ENCODE peak calls at places on chromosomes 2 and 18, in nine cellular contexts. One of them, this sample, is unnamed. For H3K4me1, the result is how much of the 10 kb centered on the place peaks cover.

GRCh38 chr2:38632018-38632417 is 29.3 kb upstream of the HNRNPLL start:
- DNase-seq in A549: no peak
- DNase-seq in upper lobe of left lung: no peak
- DNase-seq in PC-9: no peak
- DNase-seq in A673: no peak
- DNase-seq in CD4-positive, alpha-beta memory T cell: no peak
- DNase-seq in fibroblast of lung: no peak
- DNase-seq in mucosa of descending colon: no peak
- DNase-seq in Peyer's patch: no peak
- DNase-seq in this sample: no peak

GRCh38 chr2:201116115-201116958 is at the start of gene CFLAR:
- DNase-seq in upper lobe of left lung: peak
- DNase-seq in fibroblast of lung: peak
- DNase-seq in PC-9: peak
- DNase-seq in A673: peak
- DNase-seq in A549: peak
- DNase-seq in mucosa of descending colon: peak
- DNase-seq in Peyer's patch: peak
- DNase-seq in CD4-positive, alpha-beta memory T cell: peak
- DNase-seq in this sample: peak

GRCh38 chr2:159744363-159744762 is 32.1 kb downstream of the MARCHF7 start:
- DNase-seq in PC-9: no peak
- DNase-seq in CD4-positive, alpha-beta memory T cell: no peak
- DNase-seq in A549: peak
- DNase-seq in A673: peak
- DNase-seq in Peyer's patch: no peak
- DNase-seq in fibroblast of lung: peak
- DNase-seq in mucosa of descending colon: no peak
- DNase-seq in upper lobe of left lung: no peak
- DNase-seq in this sample: no peak

GRCh38 chr2:149330127-149331022 is at the start of gene LYPD6:
- DNase-seq in Peyer's patch: peak
- DNase-seq in mucosa of descending colon: peak
- DNase-seq in upper lobe of left lung: peak
- DNase-seq in A549: peak
- DNase-seq in CD4-positive, alpha-beta memory T cell: no peak
- DNase-seq in PC-9: peak
- DNase-seq in A673: peak
- DNase-seq in fibroblast of lung: peak
- DNase-seq in this sample: peak

GRCh38 chr2:15485949-15486348 is 75.2 kb downstream of the NBAS start:
- DNase-seq in fibroblast of lung: no peak
- DNase-seq in upper lobe of left lung: no peak
- DNase-seq in CD4-positive, alpha-beta memory T cell: no peak
- DNase-seq in mucosa of descending colon: no peak
- DNase-seq in A549: no peak
- DNase-seq in PC-9: no peak
- DNase-seq in Peyer's patch: no peak
- DNase-seq in A673: no peak
- DNase-seq in this sample: no peak

GRCh38 chr2:28652217-28652616 is 99.4 kb upstream of the PPP1CB start:
- DNase-seq in mucosa of descending colon: no peak
- DNase-seq in A549: no peak
- DNase-seq in A673: no peak
- DNase-seq in fibroblast of lung: peak
- DNase-seq in upper lobe of left lung: no peak
- DNase-seq in PC-9: peak
- DNase-seq in CD4-positive, alpha-beta memory T cell: no peak
- DNase-seq in Peyer's patch: no peak
- DNase-seq in this sample: no peak

GRCh38 chr2:128638741-128639477 is 320.2 kb upstream of the HS6ST1 start:
- DNase-seq in Peyer's patch: peak
- DNase-seq in CD4-positive, alpha-beta memory T cell: no peak
- DNase-seq in fibroblast of lung: peak
- DNase-seq in A549: no peak
- DNase-seq in A673: peak
- DNase-seq in upper lobe of left lung: peak
- DNase-seq in PC-9: peak
- DNase-seq in mucosa of descending colon: no peak
- DNase-seq in this sample: no peak

GRCh38 chr18:9000736-9001135 is 101.8 kb upstream of the NDUFV2 start:
- DNase-seq in Peyer's patch: no peak
- DNase-seq in PC-9: no peak
- DNase-seq in CD4-positive, alpha-beta memory T cell: no peak
- DNase-seq in A673: no peak
- DNase-seq in mucosa of descending colon: no peak
- DNase-seq in upper lobe of left lung: no peak
- DNase-seq in A549: no peak
- DNase-seq in fibroblast of lung: no peak
- DNase-seq in this sample: no peak

GRCh38 chr2:70418514-70418913 is 116.6 kb upstream of the FAM136A start:
- DNase-seq in A549: no peak
- DNase-seq in Peyer's patch: no peak
- DNase-seq in A673: no peak
- DNase-seq in CD4-positive, alpha-beta memory T cell: no peak
- DNase-seq in PC-9: no peak
- DNase-seq in fibroblast of lung: no peak
- DNase-seq in mucosa of descending colon: no peak
- DNase-seq in upper lobe of left lung: no peak
- DNase-seq in this sample: no peak

GRCh38 chr18:36724591-36725001 is 104.2 kb downstream of the TPGS2 start:
- DNase-seq in mucosa of descending colon: peak
- DNase-seq in fibroblast of lung: peak
- DNase-seq in CD4-positive, alpha-beta memory T cell: no peak
- DNase-seq in PC-9: no peak
- DNase-seq in Peyer's patch: no peak
- DNase-seq in A673: no peak
- DNase-seq in upper lobe of left lung: no peak
- DNase-seq in A549: no peak
- DNase-seq in this sample: peak

GRCh38 chr2:239831272-239831731 is 193.8 kb downstream of the NDUFA10 start:
- DNase-seq in PC-9: no peak
- DNase-seq in A549: no peak
- DNase-seq in CD4-positive, alpha-beta memory T cell: no peak
- DNase-seq in A673: no peak
- DNase-seq in fibroblast of lung: no peak
- DNase-seq in upper lobe of left lung: no peak
- DNase-seq in Peyer's patch: peak
- DNase-seq in mucosa of descending colon: no peak
- DNase-seq in this sample: no peak

GRCh38 chr2:209411718-209412117 is 12.1 kb upstream of the MAP2 start:
- DNase-seq in A673: no peak
- DNase-seq in mucosa of descending colon: no peak
- DNase-seq in PC-9: no peak
- DNase-seq in Peyer's patch: no peak
- DNase-seq in fibroblast of lung: no peak
- DNase-seq in CD4-positive, alpha-beta memory T cell: no peak
- DNase-seq in upper lobe of left lung: no peak
- DNase-seq in A549: no peak
- DNase-seq in this sample: no peak

GRCh38 chr2:150994041-150994440 is 267.6 kb downstream of the RBM43 start:
- DNase-seq in Peyer's patch: no peak
- DNase-seq in CD4-positive, alpha-beta memory T cell: no peak
- DNase-seq in A673: no peak
- DNase-seq in fibroblast of lung: no peak
- DNase-seq in PC-9: no peak
- DNase-seq in upper lobe of left lung: no peak
- DNase-seq in A549: no peak
- DNase-seq in mucosa of descending colon: no peak
- DNase-seq in this sample: no peak

GRCh38 chr2:108583903-108584520 is 49.7 kb downstream of the LIMS1 start:
- DNase-seq in upper lobe of left lung: peak
- DNase-seq in Peyer's patch: peak
- DNase-seq in CD4-positive, alpha-beta memory T cell: peak
- DNase-seq in mucosa of descending colon: peak
- DNase-seq in fibroblast of lung: peak
- DNase-seq in PC-9: peak
- DNase-seq in A673: peak
- DNase-seq in A549: peak
- DNase-seq in this sample: peak

GRCh38 chr2:172279843-172280242 is 147.5 kb upstream of the ITGA6 start:
- DNase-seq in upper lobe of left lung: no peak
- DNase-seq in fibroblast of lung: no peak
- DNase-seq in PC-9: peak
- DNase-seq in Peyer's patch: no peak
- DNase-seq in A549: no peak
- DNase-seq in A673: no peak
- DNase-seq in CD4-positive, alpha-beta memory T cell: no peak
- DNase-seq in mucosa of descending colon: no peak
- DNase-seq in this sample: no peak

GRCh38 chr18:9103488-9103887 is 989 bp downstream of the NDUFV2 start:
- DNase-seq in fibroblast of lung: no peak
- DNase-seq in Peyer's patch: no peak
- DNase-seq in CD4-positive, alpha-beta memory T cell: peak
- DNase-seq in A673: no peak
- DNase-seq in mucosa of descending colon: no peak
- DNase-seq in upper lobe of left lung: no peak
- DNase-seq in A549: no peak
- DNase-seq in PC-9: peak
- DNase-seq in this sample: no peak

GRCh38 chr2:59888015-59888414 is 665.4 kb downstream of the BCL11A start:
- DNase-seq in A673: no peak
- DNase-seq in A549: no peak
- DNase-seq in CD4-positive, alpha-beta memory T cell: peak
- DNase-seq in PC-9: no peak
- DNase-seq in fibroblast of lung: no peak
- DNase-seq in Peyer's patch: peak
- DNase-seq in upper lobe of left lung: no peak
- DNase-seq in mucosa of descending colon: peak
- DNase-seq in this sample: no peak
- H3K4me3 ChIP-seq in A673: no peak
- H3K4me3 ChIP-seq in A549: no peak
- H3K4me3 ChIP-seq in CD4-positive, alpha-beta memory T cell: no peak
- H3K4me3 ChIP-seq in PC-9: no peak
- H3K4me3 ChIP-seq in fibroblast of lung: no peak
- H3K4me3 ChIP-seq in Peyer's patch: no peak
- H3K4me3 ChIP-seq in upper lobe of left lung: no peak
- H3K4me3 ChIP-seq in mucosa of descending colon: no peak
- H3K4me3 ChIP-seq in this sample: no peak

DNA sequence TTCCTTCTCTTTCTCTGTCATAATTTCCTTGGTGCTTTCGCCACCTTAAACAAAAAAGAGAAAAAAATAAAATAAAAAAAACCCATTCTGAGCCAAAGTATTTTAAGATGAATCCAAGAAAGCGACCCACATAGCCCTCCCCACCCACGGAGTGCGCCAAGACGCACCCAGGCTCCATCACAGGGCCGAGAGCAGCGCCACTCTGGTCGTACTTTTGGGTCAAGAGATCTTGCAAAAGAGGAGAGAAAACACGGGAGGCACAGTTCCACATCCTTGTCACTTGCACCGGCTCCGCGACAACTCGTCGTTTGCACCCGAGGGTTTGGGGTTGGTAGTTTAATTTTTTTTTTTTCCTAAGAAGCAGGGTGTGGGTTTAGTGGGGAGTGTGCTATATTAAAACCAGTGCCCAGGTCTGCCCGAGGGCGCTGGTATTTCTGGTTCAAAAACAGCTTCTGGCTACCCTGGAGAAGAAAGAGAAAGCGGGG is 1.7 kb upstream of the SP9 start:
- DNase-seq in fibroblast of lung: no peak
- DNase-seq in A673: no peak
- DNase-seq in mucosa of descending colon: no peak
- DNase-seq in upper lobe of left lung: no peak
- DNase-seq in PC-9: no peak
- DNase-seq in A549: peak
- DNase-seq in Peyer's patch: no peak
- DNase-seq in CD4-positive, alpha-beta memory T cell: no peak
- DNase-seq in this sample: no peak
- H3K4me1 ChIP-seq in fibroblast of lung: under half
- H3K4me1 ChIP-seq in A673: under half
- H3K4me1 ChIP-seq in mucosa of descending colon: under half
- H3K4me1 ChIP-seq in upper lobe of left lung: half or more
- H3K4me1 ChIP-seq in PC-9: under half
- H3K4me1 ChIP-seq in A549: under half
- H3K4me1 ChIP-seq in Peyer's patch: under half
- H3K4me1 ChIP-seq in CD4-positive, alpha-beta memory T cell: half or more
- H3K4me1 ChIP-seq in this sample: under half

GRCh38 chr2:68687018-68687417 is 43.6 kb downstream of the PROKR1 start:
- DNase-seq in upper lobe of left lung: no peak
- DNase-seq in fibroblast of lung: no peak
- DNase-seq in mucosa of descending colon: no peak
- DNase-seq in A673: no peak
- DNase-seq in Peyer's patch: no peak
- DNase-seq in CD4-positive, alpha-beta memory T cell: no peak
- DNase-seq in PC-9: no peak
- DNase-seq in A549: no peak
- DNase-seq in this sample: no peak

GRCh38 chr2:68692511-68692910 is 42.1 kb upstream of the ARHGAP25 start:
- DNase-seq in upper lobe of left lung: peak
- DNase-seq in A549: no peak
- DNase-seq in Peyer's patch: no peak
- DNase-seq in A673: no peak
- DNase-seq in PC-9: no peak
- DNase-seq in CD4-positive, alpha-beta memory T cell: no peak
- DNase-seq in mucosa of descending colon: no peak
- DNase-seq in fibroblast of lung: no peak
- DNase-seq in this sample: no peak

GRCh38 chr2:68693947-68694346 is 40.7 kb upstream of the ARHGAP25 start:
- DNase-seq in PC-9: no peak
- DNase-seq in A549: no peak
- DNase-seq in CD4-positive, alpha-beta memory T cell: no peak
- DNase-seq in Peyer's patch: no peak
- DNase-seq in A673: peak
- DNase-seq in upper lobe of left lung: no peak
- DNase-seq in fibroblast of lung: no peak
- DNase-seq in mucosa of descending colon: no peak
- DNase-seq in this sample: no peak

GRCh38 chr2:68689553-68690537 is 44.8 kb upstream of the ARHGAP25 start:
- DNase-seq in mucosa of descending colon: no peak
- DNase-seq in Peyer's patch: no peak
- DNase-seq in A673: peak
- DNase-seq in CD4-positive, alpha-beta memory T cell: no peak
- DNase-seq in A549: no peak
- DNase-seq in PC-9: no peak
- DNase-seq in fibroblast of lung: no peak
- DNase-seq in upper lobe of left lung: peak
- DNase-seq in this sample: no peak

DNA sequence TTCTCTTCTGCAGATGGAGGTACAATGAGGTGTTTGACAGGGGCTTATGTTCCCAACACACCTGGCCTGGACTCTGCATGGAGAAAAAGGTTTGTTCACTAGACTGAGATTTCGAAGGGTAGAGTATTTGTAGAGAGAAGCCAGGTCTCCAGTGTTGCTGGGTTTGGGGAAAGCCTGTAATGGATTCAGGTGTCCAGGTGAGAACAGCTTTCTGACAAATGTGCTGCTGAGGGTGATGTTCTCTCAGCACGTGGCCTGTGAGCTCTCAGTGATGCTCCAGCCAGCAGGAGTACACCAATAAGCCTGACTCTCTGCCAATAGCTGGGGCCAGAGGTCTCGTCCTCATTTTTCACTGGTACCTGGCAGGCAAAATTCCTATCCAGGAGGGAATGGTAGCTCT is 43.8 kb upstream of the ARHGAP25 start:
- DNase-seq in CD4-positive, alpha-beta memory T cell: no peak
- DNase-seq in Peyer's patch: no peak
- DNase-seq in PC-9: no peak
- DNase-seq in fibroblast of lung: no peak
- DNase-seq in A673: no peak
- DNase-seq in upper lobe of left lung: no peak
- DNase-seq in mucosa of descending colon: no peak
- DNase-seq in A549: no peak
- DNase-seq in this sample: no peak
- H3K4me3 ChIP-seq in CD4-positive, alpha-beta memory T cell: no peak
- H3K4me3 ChIP-seq in Peyer's patch: no peak
- H3K4me3 ChIP-seq in PC-9: no peak
- H3K4me3 ChIP-seq in fibroblast of lung: no peak
- H3K4me3 ChIP-seq in A673: no peak
- H3K4me3 ChIP-seq in upper lobe of left lung: no peak
- H3K4me3 ChIP-seq in mucosa of descending colon: no peak
- H3K4me3 ChIP-seq in A549: no peak
- H3K4me3 ChIP-seq in this sample: no peak

GRCh38 chr2:65227035-65227470 is 578 bp upstream of the ACTR2 start:
- DNase-seq in fibroblast of lung: peak
- DNase-seq in upper lobe of left lung: peak
- DNase-seq in A549: peak
- DNase-seq in A673: peak
- DNase-seq in Peyer's patch: no peak
- DNase-seq in mucosa of descending colon: peak
- DNase-seq in PC-9: peak
- DNase-seq in CD4-positive, alpha-beta memory T cell: no peak
- DNase-seq in this sample: no peak
- H3K4me1 ChIP-seq in fibroblast of lung: under half
- H3K4me1 ChIP-seq in upper lobe of left lung: under half
- H3K4me1 ChIP-seq in A549: under half
- H3K4me1 ChIP-seq in A673: under half
- H3K4me1 ChIP-seq in Peyer's patch: under half
- H3K4me1 ChIP-seq in mucosa of descending colon: under half
- H3K4me1 ChIP-seq in PC-9: under half
- H3K4me1 ChIP-seq in CD4-positive, alpha-beta memory T cell: under half
- H3K4me1 ChIP-seq in this sample: under half

This sample was measured in right cardiac atrium.